ENCODE peak calls at places on chromosomes 6 and 20, in ten cellular contexts. O is CD4-positive, alpha-beta memory T cell; U is fibroblast of lung; E is HCT116; D is psoas muscle; F is A549; Q is esophagus muscularis mucosa; Z is Panc1; C is PC-3; I is endodermal cell. K is an unnamed sample. For H3K4me1 and H3K9me3, the result is how much of the 10 kb centered on the place peaks cover.

GRCh38 chr6:141252828-141253608 is 879.7 kb upstream of the GJE1 start:
- DNase-seq in O (no peak), U (peak), E (no peak), D (no peak), F (no peak), Q (no peak), Z (no peak), C (no peak), I (no peak), K (no peak)

GRCh38 chr20:4488407-4489339 is 233.0 kb upstream of the PRND start:
- DNase-seq in O (no peak), U (peak), E (no peak), D (no peak), F (no peak), Q (no peak), Z (no peak), C (peak), I (no peak), K (no peak)

GRCh38 chr6:118931436-118931835 is 3.5 kb downstream of the MCM9 start:
- DNase-seq in O (no peak), U (no peak), E (no peak), D (no peak), F (no peak), Q (no peak), Z (no peak), C (peak), I (no peak), K (no peak)

GRCh38 chr20:50193851-50194830 is 3.5 kb downstream of the CEBPB start:
- DNase-seq in O (no peak), U (peak), E (no peak), D (peak), F (no peak), Q (no peak), Z (no peak), C (no peak), I (peak), K (no peak)

GRCh38 chr6:26022166-26022510 is 59.5 kb downstream of the TRIM38 start:
- DNase-seq in O (no peak), U (peak), E (peak), D (no peak), F (no peak), Q (no peak), Z (no peak), C (peak), I (peak), K (no peak)

GRCh38 chr6:15763827-15764226 is 101.0 kb upstream of the DTNBP1 start:
- DNase-seq in O (no peak), U (peak), E (peak), D (no peak), F (no peak), Q (peak), Z (no peak), C (peak), I (peak), K (no peak)

GRCh38 chr20:21571841-21572690 is 58.2 kb upstream of the NKX2-2 start:
- DNase-seq in O (no peak), U (peak), E (no peak), D (no peak), F (no peak), Q (no peak), Z (peak), C (peak), I (peak), K (no peak)

GRCh38 chr6:137660296-137660731 is 166.1 kb upstream of the OLIG3 start:
- DNase-seq in O (no peak), U (no peak), E (no peak), D (no peak), F (no peak), Q (no peak), Z (no peak), C (no peak), I (no peak), K (no peak)

GRCh38 chr20:22499475-22500174 is 84.7 kb downstream of the FOXA2 start:
- DNase-seq in O (no peak), U (no peak), E (no peak), D (no peak), F (no peak), Q (peak), Z (no peak), C (no peak), I (no peak), K (no peak)

DNA sequence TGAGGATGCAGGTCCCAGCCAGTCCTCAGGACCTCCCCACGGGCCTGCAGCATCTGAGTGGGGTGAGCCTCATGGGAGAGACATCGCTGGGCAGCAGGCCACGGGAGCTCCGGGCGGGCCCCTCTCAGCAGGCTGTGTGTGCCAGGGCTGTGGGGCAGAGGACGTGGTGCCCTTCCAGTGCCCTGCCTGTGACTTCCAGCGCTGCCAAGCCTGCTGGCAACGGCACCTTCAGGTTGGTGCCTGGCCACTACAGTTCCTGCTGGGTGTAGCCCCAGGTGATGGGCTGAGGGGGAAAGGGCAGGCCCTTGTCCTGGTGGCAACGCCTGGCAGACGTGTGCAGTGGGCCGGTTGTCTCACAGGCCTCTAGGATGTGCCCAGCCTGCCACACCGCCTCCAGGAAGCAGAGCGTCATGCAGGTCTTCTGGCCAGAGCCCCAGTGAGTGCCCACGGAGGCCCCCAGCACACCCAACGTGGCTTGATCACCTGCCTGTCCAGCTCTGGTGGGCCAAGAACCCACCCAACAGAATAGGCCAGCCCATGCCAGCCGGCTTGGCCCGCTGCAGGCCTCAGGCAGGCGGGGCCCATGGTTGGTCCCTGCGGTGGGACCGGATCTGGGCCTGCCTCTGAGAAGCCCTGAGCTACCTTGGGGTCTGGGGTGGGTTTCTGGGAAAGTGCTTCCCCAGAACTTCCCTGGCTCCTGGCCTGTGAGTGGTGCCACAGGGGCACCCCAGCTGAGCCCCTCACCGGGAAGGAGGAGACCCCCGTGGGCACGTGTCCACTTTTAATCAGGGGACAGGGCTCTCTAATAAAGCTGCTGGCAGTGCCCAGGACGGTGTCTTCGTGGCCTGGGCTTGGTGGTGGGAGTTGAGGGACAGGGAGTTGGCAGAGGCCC is 787 bp upstream of the TNFRSF6B start:
- DNase-seq in O (no peak), U (no peak), E (no peak), D (no peak), F (no peak), Q (no peak), Z (no peak), C (no peak), I (peak), K (peak)
- H3K4me1 ChIP-seq in O (under half), U (under half), E (under half), D (under half), F (under half), Q (half or more), Z (under half), C (under half), I (under half), K (half or more)

DNA sequence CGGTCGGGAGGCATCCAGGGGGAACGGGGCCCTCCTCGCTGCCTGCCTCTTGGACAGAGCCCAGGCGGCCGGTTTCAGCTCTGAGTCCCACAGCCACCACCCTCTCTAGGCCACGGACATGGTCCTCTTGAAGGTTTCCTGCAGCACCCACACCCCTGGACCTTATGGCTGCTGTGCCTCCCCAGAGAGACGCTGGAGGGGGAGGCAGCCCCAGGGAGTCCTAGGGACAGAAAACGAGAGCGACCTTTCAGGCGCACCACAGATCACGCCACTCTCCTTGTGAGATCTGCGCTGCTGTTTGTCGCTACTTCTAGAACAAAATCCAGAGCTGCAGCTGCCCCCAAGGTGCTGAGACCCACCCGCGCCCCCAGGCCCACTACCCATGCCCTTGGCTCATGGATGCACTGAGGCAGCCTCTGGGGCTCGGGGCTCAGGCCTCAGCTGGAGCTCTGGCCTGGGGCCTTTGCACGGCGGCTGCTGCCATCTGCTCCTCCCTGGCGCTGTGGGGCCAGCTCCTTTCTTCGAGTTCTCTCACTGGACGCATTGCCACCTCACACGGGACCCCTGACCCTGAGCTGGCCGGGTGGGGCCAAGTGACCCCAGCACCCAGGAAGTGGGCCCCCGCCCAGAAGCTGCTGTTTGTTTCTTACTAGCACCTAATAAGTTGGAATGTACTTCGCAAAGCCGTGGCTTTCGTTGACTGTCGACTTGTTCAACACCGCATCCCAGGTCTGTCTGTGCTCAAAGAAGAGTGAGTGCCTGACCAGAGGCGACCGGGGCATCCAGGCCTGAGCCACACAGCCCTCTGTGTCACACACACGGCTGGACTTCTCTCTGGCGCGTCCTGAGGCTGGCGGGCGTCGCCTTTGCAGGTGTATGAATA is 113.3 kb downstream of the DLL1 start:
- DNase-seq in O (no peak), U (no peak), E (no peak), D (no peak), F (no peak), Q (peak), Z (no peak), C (no peak), I (peak), K (peak)
- H3K9me3 ChIP-seq in O (under half), U (under half), E (under half), D (under half), F (under half), Q (under half), Z (under half), C (under half), I (under half), K (under half)

DNA sequence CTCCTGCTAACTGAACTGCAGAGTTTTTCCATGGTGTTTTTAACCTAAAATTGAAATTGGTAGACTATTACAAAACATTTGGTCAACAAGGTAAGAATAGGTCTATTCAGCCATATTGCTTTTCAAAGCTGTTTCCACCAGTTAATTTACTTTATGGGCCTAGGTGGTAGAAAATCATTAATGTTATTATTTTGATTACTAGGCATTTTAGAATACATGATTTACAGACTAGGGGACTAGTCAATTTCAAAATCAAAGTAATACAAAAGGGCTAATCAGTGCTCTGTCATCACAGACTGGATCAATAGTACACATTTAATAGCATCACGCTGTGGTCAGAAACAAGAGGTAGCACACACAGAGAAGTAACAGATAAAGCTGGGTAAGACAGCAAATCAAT is 114.4 kb downstream of the NRSN1 start:
- DNase-seq in O (no peak), U (no peak), E (no peak), D (no peak), F (no peak), Q (no peak), Z (no peak), C (no peak), I (no peak), K (no peak)
- H3K27ac ChIP-seq in O (no peak), U (no peak), E (no peak), D (no peak), F (no peak), Q (no peak), Z (no peak), C (no peak), I (no peak), K (no peak)

DNA sequence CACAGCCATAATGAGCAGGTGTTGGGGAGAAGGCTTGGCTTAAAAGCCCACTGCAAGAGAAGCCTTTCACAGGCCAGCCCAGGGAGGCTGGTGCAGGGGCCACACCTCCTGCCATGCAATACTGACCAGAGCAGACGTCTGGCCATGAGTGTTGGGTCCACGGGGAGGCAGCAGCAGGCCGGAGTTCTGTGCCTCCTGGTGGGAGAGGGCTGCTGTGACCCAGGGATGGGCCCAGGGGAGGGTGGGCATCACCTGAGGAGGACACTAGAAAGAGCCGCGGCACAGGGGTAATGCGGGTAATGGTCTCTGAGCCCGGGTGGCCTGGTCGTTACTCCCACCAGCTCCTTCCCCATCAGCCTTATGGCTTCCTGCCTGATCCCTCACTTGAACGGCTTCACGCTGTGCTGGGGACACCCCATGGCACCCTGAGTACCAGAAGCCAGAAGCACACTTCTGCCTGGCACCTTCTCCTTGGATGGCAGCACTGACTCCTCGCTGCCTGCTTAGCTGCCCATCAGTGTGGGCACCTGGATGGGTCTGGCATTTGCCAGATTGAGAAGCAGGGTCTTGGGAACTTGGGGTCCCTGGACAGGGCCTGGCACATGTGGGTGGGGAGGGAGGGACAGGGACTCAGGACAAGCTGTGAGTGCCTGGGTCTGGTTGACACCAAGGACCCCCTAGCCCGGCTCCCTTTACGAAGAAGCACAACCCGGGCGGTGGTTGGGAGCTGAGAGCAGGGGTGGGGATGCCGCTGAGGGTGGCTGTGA is 108.8 kb downstream of the ASXL1 start:
- DNase-seq in O (no peak), U (no peak), E (no peak), D (no peak), F (no peak), Q (no peak), Z (no peak), C (no peak), I (no peak), K (peak)
- H3K4me1 ChIP-seq in O (under half), U (under half), E (under half), D (under half), F (half or more), Q (half or more), Z (under half), C (under half), I (under half), K (half or more)

DNA sequence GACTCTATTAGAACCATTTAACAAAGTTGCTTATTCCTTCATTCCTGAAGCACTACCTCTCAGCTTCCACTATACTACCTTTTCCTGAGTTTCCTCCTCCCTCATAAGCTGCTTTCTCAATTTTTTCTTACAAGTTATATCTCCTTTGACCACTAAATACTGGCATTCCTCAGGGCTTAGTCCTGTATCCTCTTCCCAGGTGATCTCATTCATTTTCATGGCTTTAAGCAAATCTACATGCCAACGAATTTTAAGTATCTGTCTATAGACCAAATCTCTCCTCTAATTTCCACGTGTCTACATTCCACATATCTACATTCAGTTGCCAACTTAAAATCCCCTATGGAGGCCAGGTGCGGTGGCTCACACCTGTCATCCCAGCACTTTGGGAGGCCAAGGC is 134.7 kb downstream of the BTBD9 start:
- DNase-seq in O (no peak), U (no peak), E (no peak), D (no peak), F (no peak), Q (no peak), Z (no peak), C (peak), I (no peak), K (no peak)
- H3K9me3 ChIP-seq in O (under half), U (under half), E (under half), D (under half), F (under half), Q (under half), Z (under half), C (under half), I (under half), K (under half)

DNA sequence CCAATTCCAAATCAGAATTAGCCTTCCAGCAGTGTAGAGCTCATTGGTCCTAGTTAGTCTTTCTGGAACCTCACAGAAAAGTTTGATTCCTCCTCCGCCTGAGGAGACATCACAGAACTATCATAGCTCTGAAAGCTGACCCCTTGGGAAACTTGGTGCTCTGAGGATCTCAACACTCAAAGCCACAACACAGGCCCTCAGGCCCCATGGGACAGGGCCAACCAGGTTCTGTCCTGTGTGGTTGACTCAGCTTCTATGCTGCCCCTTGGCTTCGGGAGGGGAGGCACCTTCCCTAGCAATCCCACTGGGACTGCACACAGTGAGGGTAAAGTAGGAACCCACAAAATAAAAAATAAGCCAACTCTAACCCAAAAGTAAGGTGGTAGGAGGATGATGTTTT is 237.5 kb upstream of the ECI2 start:
- DNase-seq in O (no peak), U (no peak), E (no peak), D (no peak), F (no peak), Q (no peak), Z (no peak), C (no peak), I (peak), K (no peak)
- H3K27ac ChIP-seq in O (no peak), U (no peak), E (no peak), D (peak), F (no peak), Q (no peak), Z (no peak), C (no peak), I (no peak), K (no peak)

GRCh38 chr20:44187763-44188709 is 1.0 kb upstream of the JPH2 start:
- DNase-seq in O (no peak), U (no peak), E (no peak), D (no peak), F (no peak), Q (no peak), Z (no peak), C (peak), I (peak), K (no peak)

GRCh38 chr20:44186201-44186600 is 787 bp downstream of the JPH2 start:
- DNase-seq in O (no peak), U (no peak), E (no peak), D (peak), F (no peak), Q (peak), Z (no peak), C (no peak), I (no peak), K (no peak)

GRCh38 chr20:44187054-44187762 is at the start of gene JPH2:
- DNase-seq in O (no peak), U (peak), E (no peak), D (peak), F (peak), Q (peak), Z (no peak), C (peak), I (peak), K (peak)

GRCh38 chr20:44185574-44185973 is 1.4 kb downstream of the JPH2 start:
- DNase-seq in O (no peak), U (no peak), E (no peak), D (no peak), F (no peak), Q (no peak), Z (no peak), C (no peak), I (no peak), K (no peak)

GRCh38 chr20:44186674-44187053 is 324 bp downstream of the JPH2 start:
- DNase-seq in O (no peak), U (no peak), E (no peak), D (no peak), F (no peak), Q (peak), Z (no peak), C (no peak), I (no peak), K (no peak)
- H3K4me1 ChIP-seq in O (under half), U (under half), E (under half), D (half or more), F (under half), Q (under half), Z (under half), C (under half), I (under half), K (half or more)

GRCh38 chr6:164842085-164842484 is 467.3 kb downstream of the C6orf118 start:
- DNase-seq in O (no peak), U (no peak), E (no peak), D (no peak), F (no peak), Q (no peak), Z (no peak), C (no peak), I (no peak), K (no peak)
- H3K9me3 ChIP-seq in O (under half), U (under half), E (under half), D (under half), F (under half), Q (under half), Z (under half), C (under half), I (under half), K (under half)

K was measured in left ventricle myocardium inferior.